ENCODE peak calls at places on chromosome 9, in ten cellular contexts. One of them, this sample, is unnamed.

GRCh38 chr9:79165006-79165405 is 406.8 kb upstream of the TLE4 start:
- DNase-seq in GM12864: no peak
- DNase-seq in fibroblast of lung: peak; percentile 77
- DNase-seq in HepG2: no peak
- DNase-seq in spleen: no peak
- DNase-seq in body of pancreas: no peak
- DNase-seq in esophagus squamous epithelium: no peak
- DNase-seq in right lobe of liver: no peak
- DNase-seq in sigmoid colon: no peak
- DNase-seq in brain microvascular endothelial cell: no peak
- DNase-seq in this sample: no peak

GRCh38 chr9:116196806-116197205 is 43.2 kb downstream of the PAPPA start:
- DNase-seq in GM12864: no peak
- DNase-seq in fibroblast of lung: no peak
- DNase-seq in HepG2: no peak
- DNase-seq in spleen: no peak
- DNase-seq in body of pancreas: no peak
- DNase-seq in esophagus squamous epithelium: no peak
- DNase-seq in right lobe of liver: no peak
- DNase-seq in sigmoid colon: no peak
- DNase-seq in brain microvascular endothelial cell: no peak
- DNase-seq in this sample: no peak

GRCh38 chr9:114089206-114089840 is 9.8 kb downstream of the KIF12 start:
- DNase-seq in GM12864: no peak
- DNase-seq in fibroblast of lung: no peak
- DNase-seq in HepG2: no peak
- DNase-seq in spleen: peak; percentile 59
- DNase-seq in body of pancreas: no peak
- DNase-seq in esophagus squamous epithelium: no peak
- DNase-seq in right lobe of liver: no peak
- DNase-seq in sigmoid colon: peak; percentile 44
- DNase-seq in brain microvascular endothelial cell: no peak
- DNase-seq in this sample: no peak

GRCh38 chr9:99057665-99058625 is 47.0 kb upstream of the TGFBR1 start:
- DNase-seq in GM12864: peak; percentile 60
- DNase-seq in fibroblast of lung: peak; percentile 92
- DNase-seq in HepG2: no peak
- DNase-seq in spleen: peak; percentile 83
- DNase-seq in body of pancreas: peak; percentile 33
- DNase-seq in esophagus squamous epithelium: no peak
- DNase-seq in right lobe of liver: no peak
- DNase-seq in sigmoid colon: no peak
- DNase-seq in brain microvascular endothelial cell: peak; percentile 92
- DNase-seq in this sample: peak; percentile 94

GRCh38 chr9:90702431-90702830 is 59.8 kb upstream of the DIRAS2 start:
- DNase-seq in GM12864: no peak
- DNase-seq in fibroblast of lung: no peak
- DNase-seq in HepG2: no peak
- DNase-seq in spleen: no peak
- DNase-seq in body of pancreas: no peak
- DNase-seq in esophagus squamous epithelium: no peak
- DNase-seq in right lobe of liver: no peak
- DNase-seq in sigmoid colon: no peak
- DNase-seq in brain microvascular endothelial cell: no peak
- DNase-seq in this sample: no peak

GRCh38 chr9:2570615-2571479 is 50.7 kb upstream of the VLDLR start:
- DNase-seq in GM12864: peak; percentile 16
- DNase-seq in fibroblast of lung: peak; percentile 83
- DNase-seq in HepG2: peak; percentile 41
- DNase-seq in spleen: no peak
- DNase-seq in body of pancreas: peak; percentile 92
- DNase-seq in esophagus squamous epithelium: no peak
- DNase-seq in right lobe of liver: peak; percentile 93
- DNase-seq in sigmoid colon: peak; percentile 80
- DNase-seq in brain microvascular endothelial cell: peak; percentile 74
- DNase-seq in this sample: peak; percentile 82

GRCh38 chr9:83239787-83240186 is 176.8 kb upstream of the RASEF start:
- DNase-seq in GM12864: no peak
- DNase-seq in fibroblast of lung: no peak
- DNase-seq in HepG2: no peak
- DNase-seq in spleen: no peak
- DNase-seq in body of pancreas: no peak
- DNase-seq in esophagus squamous epithelium: no peak
- DNase-seq in right lobe of liver: no peak
- DNase-seq in sigmoid colon: no peak
- DNase-seq in brain microvascular endothelial cell: no peak
- DNase-seq in this sample: peak; percentile 20

GRCh38 chr9:74783408-74783807 is 104.3 kb downstream of the TRPM6 start:
- DNase-seq in GM12864: no peak
- DNase-seq in fibroblast of lung: peak; percentile 70
- DNase-seq in HepG2: no peak
- DNase-seq in spleen: no peak
- DNase-seq in body of pancreas: no peak
- DNase-seq in esophagus squamous epithelium: no peak
- DNase-seq in right lobe of liver: no peak
- DNase-seq in sigmoid colon: no peak
- DNase-seq in brain microvascular endothelial cell: peak; percentile 63
- DNase-seq in this sample: peak; percentile 14

GRCh38 chr9:137215196-137215986 is 6.6 kb downstream of the RNF208 start:
- DNase-seq in GM12864: no peak
- DNase-seq in fibroblast of lung: no peak
- DNase-seq in HepG2: no peak
- DNase-seq in spleen: no peak
- DNase-seq in body of pancreas: no peak
- DNase-seq in esophagus squamous epithelium: no peak
- DNase-seq in right lobe of liver: no peak
- DNase-seq in sigmoid colon: no peak
- DNase-seq in brain microvascular endothelial cell: no peak
- DNase-seq in this sample: no peak

GRCh38 chr9:137211532-137211931 is 6.0 kb downstream of the NDOR1 start:
- DNase-seq in GM12864: no peak
- DNase-seq in fibroblast of lung: no peak
- DNase-seq in HepG2: no peak
- DNase-seq in spleen: no peak
- DNase-seq in body of pancreas: no peak
- DNase-seq in esophagus squamous epithelium: no peak
- DNase-seq in right lobe of liver: no peak
- DNase-seq in sigmoid colon: no peak
- DNase-seq in brain microvascular endothelial cell: no peak
- DNase-seq in this sample: no peak

GRCh38 chr9:137212520-137212919 is 7.0 kb downstream of the NDOR1 start:
- DNase-seq in GM12864: no peak
- DNase-seq in fibroblast of lung: no peak
- DNase-seq in HepG2: no peak
- DNase-seq in spleen: no peak
- DNase-seq in body of pancreas: no peak
- DNase-seq in esophagus squamous epithelium: no peak
- DNase-seq in right lobe of liver: no peak
- DNase-seq in sigmoid colon: no peak
- DNase-seq in brain microvascular endothelial cell: no peak
- DNase-seq in this sample: no peak

GRCh38 chr9:137214620-137215019 is 7.4 kb downstream of the RNF208 start:
- DNase-seq in GM12864: no peak
- DNase-seq in fibroblast of lung: no peak
- DNase-seq in HepG2: no peak
- DNase-seq in spleen: no peak
- DNase-seq in body of pancreas: no peak
- DNase-seq in esophagus squamous epithelium: no peak
- DNase-seq in right lobe of liver: no peak
- DNase-seq in sigmoid colon: no peak
- DNase-seq in brain microvascular endothelial cell: no peak
- DNase-seq in this sample: no peak

GRCh38 chr9:137213160-137214060 is 7.9 kb downstream of the NDOR1 start:
- DNase-seq in GM12864: no peak
- DNase-seq in fibroblast of lung: no peak
- DNase-seq in HepG2: no peak
- DNase-seq in spleen: no peak
- DNase-seq in body of pancreas: no peak
- DNase-seq in esophagus squamous epithelium: no peak
- DNase-seq in right lobe of liver: no peak
- DNase-seq in sigmoid colon: no peak
- DNase-seq in brain microvascular endothelial cell: no peak
- DNase-seq in this sample: no peak
- TF ChIP-seq CTCF in GM12864: peak; percentile 16
- TF ChIP-seq CTCF in fibroblast of lung: peak; percentile 19
- TF ChIP-seq CTCF in HepG2: peak; percentile 60
- TF ChIP-seq CTCF in spleen: no peak
- TF ChIP-seq CTCF in body of pancreas: peak; percentile 17
- TF ChIP-seq CTCF in esophagus squamous epithelium: no peak
- TF ChIP-seq CTCF in right lobe of liver: no peak
- TF ChIP-seq CTCF in sigmoid colon: no peak
- TF ChIP-seq CTCF in brain microvascular endothelial cell: peak; percentile 46
- TF ChIP-seq CTCF in this sample: peak; percentile 25

DNA sequence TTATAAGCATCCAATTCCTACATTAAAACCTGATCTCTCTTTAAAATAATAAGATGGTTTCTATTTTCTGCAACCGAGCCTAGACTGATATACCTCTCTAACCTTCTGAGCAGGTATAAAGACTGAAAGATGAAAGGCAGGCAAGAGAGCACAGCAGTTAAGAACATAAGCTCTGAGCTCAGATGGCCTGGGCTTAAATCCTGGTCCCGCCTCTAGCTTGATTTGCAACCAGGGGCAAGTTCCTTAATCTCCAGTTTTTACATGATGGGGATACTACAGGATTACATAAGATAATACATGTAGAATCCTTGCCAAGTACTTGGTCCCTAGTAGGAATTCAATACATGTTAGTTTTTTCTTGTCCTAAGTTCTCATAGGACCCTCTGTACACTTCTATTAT is 33.9 kb downstream of the SLC24A2 start:
- DNase-seq in GM12864: no peak
- DNase-seq in fibroblast of lung: no peak
- DNase-seq in HepG2: no peak
- DNase-seq in spleen: no peak
- DNase-seq in body of pancreas: no peak
- DNase-seq in esophagus squamous epithelium: no peak
- DNase-seq in right lobe of liver: no peak
- DNase-seq in sigmoid colon: no peak
- DNase-seq in brain microvascular endothelial cell: no peak
- DNase-seq in this sample: no peak
- H3K4me3 ChIP-seq in GM12864: no peak overlapping the region
- H3K4me3 ChIP-seq in fibroblast of lung: no peak overlapping the region
- H3K4me3 ChIP-seq in HepG2: no peak overlapping the region
- H3K4me3 ChIP-seq in spleen: no peak overlapping the region
- H3K4me3 ChIP-seq in body of pancreas: no peak overlapping the region
- H3K4me3 ChIP-seq in esophagus squamous epithelium: no peak overlapping the region
- H3K4me3 ChIP-seq in right lobe of liver: no peak overlapping the region
- H3K4me3 ChIP-seq in sigmoid colon: no peak overlapping the region
- H3K4me3 ChIP-seq in brain microvascular endothelial cell: no peak overlapping the region
- H3K4me3 ChIP-seq in this sample: no peak overlapping the region

GRCh38 chr9:129495422-129496186 is 125.3 kb downstream of the C9orf50 start:
- DNase-seq in GM12864: no peak
- DNase-seq in fibroblast of lung: peak; percentile 86
- DNase-seq in HepG2: peak; percentile 86
- DNase-seq in spleen: peak; percentile 93
- DNase-seq in body of pancreas: peak; percentile 97
- DNase-seq in esophagus squamous epithelium: peak; percentile 40
- DNase-seq in right lobe of liver: peak; percentile 97
- DNase-seq in sigmoid colon: peak; percentile 97
- DNase-seq in brain microvascular endothelial cell: peak; percentile 88
- DNase-seq in this sample: peak; percentile 92

GRCh38 chr9:129498451-129499376 is 122.2 kb downstream of the C9orf50 start:
- DNase-seq in GM12864: no peak
- DNase-seq in fibroblast of lung: no peak
- DNase-seq in HepG2: no peak
- DNase-seq in spleen: no peak
- DNase-seq in body of pancreas: no peak
- DNase-seq in esophagus squamous epithelium: no peak
- DNase-seq in right lobe of liver: no peak
- DNase-seq in sigmoid colon: no peak
- DNase-seq in brain microvascular endothelial cell: no peak
- DNase-seq in this sample: no peak

GRCh38 chr9:129497837-129498450 is 123.0 kb downstream of the C9orf50 start:
- DNase-seq in GM12864: no peak
- DNase-seq in fibroblast of lung: no peak
- DNase-seq in HepG2: no peak
- DNase-seq in spleen: no peak
- DNase-seq in body of pancreas: no peak
- DNase-seq in esophagus squamous epithelium: no peak
- DNase-seq in right lobe of liver: no peak
- DNase-seq in sigmoid colon: peak; percentile 74
- DNase-seq in brain microvascular endothelial cell: no peak
- DNase-seq in this sample: no peak

GRCh38 chr9:129496187-129497063 is 124.5 kb downstream of the C9orf50 start:
- DNase-seq in GM12864: no peak
- DNase-seq in fibroblast of lung: peak; percentile 96
- DNase-seq in HepG2: peak; percentile 81
- DNase-seq in spleen: peak; percentile 93
- DNase-seq in body of pancreas: peak; percentile 98
- DNase-seq in esophagus squamous epithelium: no peak
- DNase-seq in right lobe of liver: peak; percentile 95
- DNase-seq in sigmoid colon: peak; percentile 99
- DNase-seq in brain microvascular endothelial cell: peak; percentile 96
- DNase-seq in this sample: peak; percentile 99

DNA sequence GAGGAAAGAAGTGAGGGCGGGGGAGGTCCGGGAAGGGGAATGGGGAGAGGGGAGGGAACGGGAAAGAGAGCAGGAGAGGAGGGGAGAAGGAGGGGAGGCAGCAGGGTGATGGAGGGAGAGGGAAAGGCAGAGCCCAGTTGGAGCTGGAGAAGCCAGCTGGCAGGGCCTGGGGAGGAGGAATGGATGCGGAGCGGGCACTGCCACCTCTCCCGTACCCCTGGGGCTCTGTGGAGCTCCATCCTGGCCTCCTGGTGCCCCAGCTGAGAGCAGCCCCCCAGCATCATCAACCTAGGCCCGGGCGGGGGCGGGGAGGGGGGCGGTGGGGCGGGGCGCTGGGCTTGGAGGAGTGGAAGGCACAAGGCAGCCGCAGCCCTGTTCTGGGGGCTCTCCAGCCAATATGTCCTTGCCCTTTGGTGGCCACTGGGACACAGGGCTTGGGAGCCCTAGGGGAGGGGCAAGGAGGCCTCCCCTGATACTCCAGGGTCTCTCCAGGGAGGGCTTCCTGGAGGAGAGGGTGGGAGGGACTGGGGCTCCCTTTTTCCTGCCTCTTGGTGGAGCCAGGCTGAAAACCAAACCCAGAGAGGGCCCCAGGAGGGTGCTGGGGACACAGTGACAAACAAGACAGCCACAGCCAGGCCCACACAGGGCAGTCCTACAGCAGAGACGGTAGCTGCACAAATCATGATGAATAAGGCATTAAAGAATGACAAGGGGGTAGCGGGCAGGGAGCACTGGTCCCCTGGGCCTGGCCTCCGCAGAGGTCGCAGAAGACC is 123.7 kb downstream of the C9orf50 start:
- DNase-seq in GM12864: no peak
- DNase-seq in fibroblast of lung: peak; percentile 43
- DNase-seq in HepG2: no peak
- DNase-seq in spleen: no peak
- DNase-seq in body of pancreas: peak; percentile 39
- DNase-seq in esophagus squamous epithelium: no peak
- DNase-seq in right lobe of liver: peak; percentile 46
- DNase-seq in sigmoid colon: peak; percentile 83
- DNase-seq in brain microvascular endothelial cell: no peak
- DNase-seq in this sample: no peak
- TF ChIP-seq CTCF in GM12864: no peak
- TF ChIP-seq CTCF in fibroblast of lung: no peak
- TF ChIP-seq CTCF in HepG2: no peak
- TF ChIP-seq CTCF in spleen: no peak
- TF ChIP-seq CTCF in body of pancreas: no peak
- TF ChIP-seq CTCF in esophagus squamous epithelium: no peak
- TF ChIP-seq CTCF in right lobe of liver: no peak
- TF ChIP-seq CTCF in sigmoid colon: no peak
- TF ChIP-seq CTCF in brain microvascular endothelial cell: no peak
- TF ChIP-seq CTCF in this sample: no peak

GRCh38 chr9:26210338-26210851 is 532.2 kb upstream of the TUSC1 start:
- DNase-seq in GM12864: no peak
- DNase-seq in fibroblast of lung: peak; percentile 18
- DNase-seq in HepG2: no peak
- DNase-seq in spleen: no peak
- DNase-seq in body of pancreas: no peak
- DNase-seq in esophagus squamous epithelium: no peak
- DNase-seq in right lobe of liver: no peak
- DNase-seq in sigmoid colon: no peak
- DNase-seq in brain microvascular endothelial cell: peak; percentile 4
- DNase-seq in this sample: peak; percentile 6
- H3K4me3 ChIP-seq in GM12864: no peak overlapping the region
- H3K4me3 ChIP-seq in fibroblast of lung: no peak overlapping the region
- H3K4me3 ChIP-seq in HepG2: no peak overlapping the region
- H3K4me3 ChIP-seq in spleen: no peak overlapping the region
- H3K4me3 ChIP-seq in body of pancreas: no peak overlapping the region
- H3K4me3 ChIP-seq in esophagus squamous epithelium: no peak overlapping the region
- H3K4me3 ChIP-seq in right lobe of liver: no peak overlapping the region
- H3K4me3 ChIP-seq in sigmoid colon: no peak overlapping the region
- H3K4me3 ChIP-seq in brain microvascular endothelial cell: no peak overlapping the region
- H3K4me3 ChIP-seq in this sample: no peak overlapping the region

This sample was measured in astrocyte of the spinal cord.